ENCODE peak calls at places on chromosomes 6 and 20, in eight cellular contexts. N is NB4, R is tibial artery, W is OCI-LY7, E is IMR-90, B is kidney epithelial cell, O is sigmoid colon, U is neural progenitor cell. K is an unnamed sample.

GRCh38 chr6:158610319-158610968 is 34.1 kb downstream of the DYNLT1 start:
- DNase-seq in W (no peak), B (no peak), E (no peak), N (no peak), U (no peak), O (peak; percentile 40), R (no peak), K (no peak)

GRCh38 chr20:10040070-10040970 is 5.5 kb downstream of the ANKEF1 start:
- DNase-seq in O (no peak), N (no peak), E (peak; percentile 85), B (no peak), R (no peak), U (no peak), W (no peak), K (peak; percentile 33)

GRCh38 chr20:10185741-10186558 is 32.7 kb upstream of the SNAP25 start:
- DNase-seq in E (no peak), R (no peak), U (no peak), O (no peak), B (no peak), W (no peak), N (no peak), K (no peak)

GRCh38 chr20:11158146-11158545 is 484.3 kb upstream of the JAG1 start:
- DNase-seq in E (no peak), R (no peak), B (no peak), U (no peak), N (no peak), W (no peak), O (no peak), K (no peak)

GRCh38 chr6:106520711-106521367 is 108.5 kb downstream of the RTN4IP1 start:
- DNase-seq in U (no peak), R (no peak), B (no peak), E (no peak), N (peak; percentile 88), O (no peak), W (peak; percentile 69), K (no peak)

GRCh38 chr6:95593025-95593424 is 15.7 kb downstream of the MANEA start:
- DNase-seq in B (peak; percentile 23), W (no peak), O (no peak), N (no peak), U (no peak), E (no peak), R (no peak), K (no peak)

GRCh38 chr6:126118934-126119333 is 132.6 kb downstream of the TRMT11 start:
- DNase-seq in U (no peak), O (no peak), R (no peak), N (no peak), W (no peak), E (peak; percentile 13), B (no peak), K (no peak)

GRCh38 chr6:158793432-158793831 is 25.7 kb downstream of the EZR start:
- DNase-seq in R (no peak), O (no peak), E (peak; percentile 65), U (peak; percentile 38), B (no peak), N (peak; percentile 67), W (peak; percentile 69), K (no peak)

GRCh38 chr6:42352856-42353564 is 98.7 kb downstream of the TRERF1 start:
- DNase-seq in N (no peak), R (no peak), O (no peak), B (no peak), U (no peak), E (peak; percentile 90), W (no peak), K (peak; percentile 15)

GRCh38 chr6:142833054-142833453 is 111.9 kb downstream of the HIVEP2 start:
- DNase-seq in O (no peak), N (peak; percentile 49), R (no peak), U (no peak), B (peak; percentile 85), E (peak; percentile 98), W (no peak), K (no peak)

GRCh38 chr20:5746064-5746463 is 4.1 kb upstream of the SHLD1 start:
- DNase-seq in U (no peak), O (no peak), B (no peak), E (no peak), R (no peak), N (no peak), W (no peak), K (no peak)

GRCh38 chr6:138321934-138322333 is 55.8 kb upstream of the SMIM28 start:
- DNase-seq in B (no peak), O (no peak), N (no peak), U (no peak), W (no peak), E (no peak), R (no peak), K (no peak)

DNA sequence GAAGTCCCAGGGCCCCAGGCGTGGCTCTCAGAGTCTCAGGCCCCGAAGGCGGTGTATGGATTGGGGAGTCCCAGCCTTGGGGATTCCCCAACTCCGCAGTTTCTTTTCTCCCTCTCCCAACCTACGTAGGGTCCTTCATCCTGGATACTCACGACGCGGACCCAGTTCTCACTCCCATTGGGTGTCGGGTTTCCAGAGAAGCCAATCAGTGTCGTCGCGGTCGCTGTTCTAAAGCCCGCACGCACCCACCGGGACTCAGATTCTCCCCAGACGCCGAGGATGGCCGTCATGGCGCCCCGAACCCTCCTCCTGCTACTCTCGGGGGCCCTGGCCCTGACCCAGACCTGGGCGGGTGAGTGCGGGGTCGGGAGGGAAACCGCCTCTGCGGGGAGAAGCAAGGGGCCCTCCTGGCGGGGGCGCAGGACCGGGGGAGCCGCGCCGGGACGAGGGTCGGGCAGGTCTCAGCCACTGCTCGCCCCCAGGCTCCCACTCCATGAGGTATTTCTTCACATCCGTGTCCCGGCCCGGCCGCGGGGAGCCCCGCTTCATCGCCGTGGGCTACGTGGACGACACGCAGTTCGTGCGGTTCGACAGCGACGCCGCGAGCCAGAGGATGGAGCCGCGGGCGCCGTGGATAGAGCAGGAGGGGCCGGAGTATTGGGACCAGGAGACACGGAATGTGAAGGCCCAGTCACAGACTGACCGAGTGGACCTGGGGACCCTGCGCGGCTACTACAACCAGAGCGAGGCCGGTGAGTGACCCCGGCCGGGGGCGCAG is at the start of gene HLA-A:
- DNase-seq in W (peak; percentile 94), R (peak; percentile 94), N (peak; percentile 75), B (peak; percentile 65), E (peak; percentile 95), U (peak; percentile 95), O (peak; percentile 98), K (peak; percentile 84)
- H3K4me3 ChIP-seq in W (peak within 1 kb of the TSS; percentile 86), R (peak within 1 kb of the TSS; percentile 78), N (peak within 1 kb of the TSS; percentile 47), B (peak within 1 kb of the TSS; percentile 62), E (peak within 1 kb of the TSS; percentile 72), U (peak within 1 kb of the TSS; percentile 58), O (peak within 1 kb of the TSS; percentile 62), K (peak within 1 kb of the TSS; percentile 70)

DNA sequence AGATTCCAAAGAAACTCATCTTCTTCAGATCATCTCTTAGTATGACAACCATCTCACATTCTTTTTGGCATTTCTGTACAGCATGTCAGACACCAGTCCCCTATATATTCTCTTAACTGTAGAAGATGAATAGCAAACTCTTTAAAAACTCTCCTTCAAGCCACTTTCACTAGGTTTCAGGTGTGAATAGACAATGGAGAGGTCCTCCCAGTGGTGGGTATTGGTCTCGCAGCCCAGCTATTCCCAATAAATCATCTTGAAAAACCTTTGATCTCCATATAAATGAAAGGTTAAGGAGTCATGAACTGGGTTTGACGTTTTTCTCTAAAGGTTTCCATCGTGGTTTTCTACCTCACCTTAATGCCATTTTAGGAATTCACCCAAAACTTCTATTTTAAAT is 180.0 kb downstream of the GJA1 start:
- DNase-seq in E (no peak), N (no peak), R (no peak), W (no peak), B (no peak), U (no peak), O (no peak), K (no peak)
- TF ChIP-seq CTCF in E (peak; percentile 19), N (no peak), R (no peak), W (no peak), B (no peak), U (peak; percentile 24), O (no peak), K (peak; percentile 43)

GRCh38 chr6:2842139-2842552 is 483 bp upstream of the SERPINB1 start:
- DNase-seq in O (no peak), B (no peak), R (no peak), W (no peak), U (no peak), E (no peak), N (no peak), K (no peak)

GRCh38 chr6:2839195-2839981 is 2.3 kb downstream of the SERPINB1 start:
- DNase-seq in O (no peak), B (no peak), R (no peak), E (peak; percentile 83), U (no peak), N (peak; percentile 37), W (no peak), K (no peak)

GRCh38 chr6:2839982-2840793 is 1.5 kb downstream of the SERPINB1 start:
- DNase-seq in N (no peak), E (no peak), U (no peak), R (no peak), O (no peak), B (no peak), W (no peak), K (no peak)

GRCh38 chr6:2841264-2842138 is at the start of gene SERPINB1:
- DNase-seq in N (peak; percentile 97), U (peak; percentile 93), O (peak; percentile 93), R (peak; percentile 88), B (peak; percentile 69), E (peak; percentile 97), W (no peak), K (no peak)

DNA sequence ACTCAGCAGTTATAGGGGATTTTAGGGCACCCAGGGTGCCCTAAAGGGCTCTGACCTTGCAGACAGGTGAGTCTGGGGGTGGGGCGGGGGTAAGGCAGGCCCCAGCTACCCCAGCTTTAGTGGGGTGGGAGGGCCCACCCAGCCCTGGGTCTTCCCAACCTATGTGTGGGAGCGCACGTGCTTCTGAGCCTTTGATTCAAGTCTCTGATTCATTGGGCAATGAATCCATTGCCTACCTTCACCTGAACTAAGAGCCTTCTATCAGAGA is 935 bp downstream of the SERPINB1 start:
- DNase-seq in W (no peak), R (no peak), U (no peak), O (no peak), B (no peak), E (no peak), N (no peak), K (no peak)
- H3K4me3 ChIP-seq in W (no peak overlapping the region), R (peak overlapping the region; percentile 68), U (peak overlapping the region; percentile 43), O (peak overlapping the region; percentile 64), B (no peak overlapping the region), E (peak overlapping the region; percentile 34), N (peak overlapping the region; percentile 71), K (no peak overlapping the region)

GRCh38 chr20:58628491-58629212 is 22.4 kb upstream of the STX16 start:
- DNase-seq in B (no peak), R (no peak), U (no peak), W (no peak), E (no peak), O (no peak), N (no peak), K (no peak)
- TF ChIP-seq CTCF in B (no peak), R (no peak), U (peak; percentile 20), W (no peak), E (no peak), O (no peak), N (no peak), K (no peak)

K was measured in astrocyte of the cerebellum.